ENCODE peak calls at places on chromosomes 5 and 9, in six cellular contexts. Z is HEK293T, E is breast epithelium, M is NAMALWA, L is T-helper 1 cell, N is M059J. G is an unnamed sample.

GRCh38 chr5:53825016-53825415 is 264.6 kb downstream of the NDUFS4 start:
- DNase-seq in Z (no peak), E (no peak), M (no peak), L (no peak), N (peak), G (no peak)

GRCh38 chr9:137800196-137801022 is 77.2 kb upstream of the CACNA1B start:
- DNase-seq in Z (no peak), E (no peak), M (no peak), L (no peak), N (no peak), G (no peak)

GRCh38 chr9:112618385-112619001 is 99.4 kb downstream of the INIP start:
- DNase-seq in Z (no peak), E (no peak), M (no peak), L (no peak), N (no peak), G (no peak)

GRCh38 chr5:59116231-59116900 is 533.5 kb downstream of the RAB3C start:
- DNase-seq in Z (peak), E (no peak), M (no peak), L (no peak), N (no peak), G (no peak)

GRCh38 chr5:31692561-31693221 is 53.8 kb downstream of the PDZD2 start:
- DNase-seq in Z (no peak), E (no peak), M (no peak), L (no peak), N (no peak), G (no peak)

GRCh38 chr9:77598510-77598909 is 49.6 kb downstream of the GNA14 start:
- DNase-seq in Z (no peak), E (no peak), M (no peak), L (no peak), N (peak), G (no peak)

GRCh38 chr9:93591706-93592388 is 15.5 kb downstream of the PHF2 start:
- DNase-seq in Z (no peak), E (no peak), M (no peak), L (no peak), N (no peak), G (no peak)

GRCh38 chr9:122213589-122214413 is 15.0 kb downstream of the LHX6 start:
- DNase-seq in Z (peak), E (no peak), M (no peak), L (no peak), N (peak), G (no peak)

GRCh38 chr9:79387091-79387490 is 184.7 kb upstream of the TLE4 start:
- DNase-seq in Z (no peak), E (no peak), M (peak), L (no peak), N (peak), G (no peak)

GRCh38 chr9:20988916-20989315 is 42.5 kb downstream of the HACD4 start:
- DNase-seq in Z (no peak), E (no peak), M (no peak), L (no peak), N (no peak), G (no peak)

GRCh38 chr5:63255609-63256008 is 677.0 kb downstream of the LRRC70 start:
- DNase-seq in Z (no peak), E (no peak), M (no peak), L (no peak), N (no peak), G (no peak)

GRCh38 chr5:107831612-107832395 is 161.1 kb upstream of the EFNA5 start:
- DNase-seq in Z (peak), E (no peak), M (no peak), L (no peak), N (peak), G (no peak)

GRCh38 chr9:124776952-124777645 is at the start of gene OLFML2A:
- DNase-seq in Z (peak), E (peak), M (no peak), L (no peak), N (peak), G (no peak)

GRCh38 chr5:166952055-166952454 is 1339.4 kb upstream of the WWC1 start:
- DNase-seq in Z (no peak), E (no peak), M (no peak), L (no peak), N (no peak), G (no peak)

GRCh38 chr5:38500861-38501260 is 55.6 kb downstream of the LIFR start:
- DNase-seq in Z (no peak), E (no peak), M (no peak), L (no peak), N (peak), G (no peak)

GRCh38 chr5:131848662-131849061 is 51.8 kb upstream of the FNIP1 start:
- DNase-seq in Z (no peak), E (no peak), M (no peak), L (no peak), N (no peak), G (no peak)

GRCh38 chr9:129916707-129917106 is 81.4 kb downstream of the USP20 start:
- DNase-seq in Z (no peak), E (no peak), M (no peak), L (no peak), N (no peak), G (no peak)

GRCh38 chr9:34125681-34126206 is 754 bp downstream of the DCAF12 start:
- DNase-seq in Z (peak), E (no peak), M (peak), L (no peak), N (peak), G (no peak)

GRCh38 chr5:76667495-76667894 is 44.3 kb upstream of the F2RL2 start:
- DNase-seq in Z (no peak), E (no peak), M (no peak), L (no peak), N (no peak), G (no peak)

GRCh38 chr5:126486332-126486731 is 63.1 kb downstream of the GRAMD2B start:
- DNase-seq in Z (no peak), E (no peak), M (no peak), L (no peak), N (no peak), G (no peak)